ENCODE peak calls at places on chromosomes 3 and 15, in nine cellular contexts. One of them, this sample, is unnamed.

GRCh38 chr3:126495786-126496185 is 20.1 kb upstream of the ZXDC start:
- DNase-seq in AG04449: no peak
- DNase-seq in lower leg skin: no peak
- DNase-seq in psoas muscle: no peak
- DNase-seq in tibial nerve: no peak
- DNase-seq in fibroblast of lung: no peak
- DNase-seq in heart right ventricle: no peak
- DNase-seq in pancreas: no peak
- DNase-seq in bronchial epithelial cell: no peak
- DNase-seq in this sample: no peak

GRCh38 chr3:96833301-96833700 is 18.9 kb downstream of the EPHA6 start:
- DNase-seq in pancreas: no peak
- DNase-seq in tibial nerve: no peak
- DNase-seq in psoas muscle: no peak
- DNase-seq in AG04449: no peak
- DNase-seq in bronchial epithelial cell: no peak
- DNase-seq in heart right ventricle: no peak
- DNase-seq in lower leg skin: no peak
- DNase-seq in fibroblast of lung: no peak
- DNase-seq in this sample: no peak

GRCh38 chr3:79820089-79820488 is 52.3 kb upstream of the ROBO1 start:
- DNase-seq in heart right ventricle: no peak
- DNase-seq in fibroblast of lung: no peak
- DNase-seq in tibial nerve: no peak
- DNase-seq in lower leg skin: no peak
- DNase-seq in psoas muscle: no peak
- DNase-seq in bronchial epithelial cell: no peak
- DNase-seq in AG04449: no peak
- DNase-seq in pancreas: no peak
- DNase-seq in this sample: no peak

GRCh38 chr15:71747128-71748083 is 62.9 kb upstream of the NR2E3 start:
- DNase-seq in tibial nerve: no peak
- DNase-seq in fibroblast of lung: peak
- DNase-seq in lower leg skin: no peak
- DNase-seq in psoas muscle: no peak
- DNase-seq in heart right ventricle: no peak
- DNase-seq in pancreas: no peak
- DNase-seq in bronchial epithelial cell: peak
- DNase-seq in AG04449: no peak
- DNase-seq in this sample: peak

GRCh38 chr3:43537206-43537605 is 84.6 kb downstream of the ANO10 start:
- DNase-seq in bronchial epithelial cell: no peak
- DNase-seq in lower leg skin: no peak
- DNase-seq in tibial nerve: no peak
- DNase-seq in AG04449: no peak
- DNase-seq in fibroblast of lung: no peak
- DNase-seq in pancreas: no peak
- DNase-seq in psoas muscle: no peak
- DNase-seq in heart right ventricle: no peak
- DNase-seq in this sample: no peak

GRCh38 chr3:110296885-110297284 is 774.7 kb upstream of the NECTIN3 start:
- DNase-seq in tibial nerve: no peak
- DNase-seq in fibroblast of lung: peak
- DNase-seq in bronchial epithelial cell: no peak
- DNase-seq in AG04449: no peak
- DNase-seq in pancreas: no peak
- DNase-seq in psoas muscle: no peak
- DNase-seq in lower leg skin: no peak
- DNase-seq in heart right ventricle: no peak
- DNase-seq in this sample: no peak

GRCh38 chr15:38072007-38072506 is 137.6 kb downstream of the TMCO5A start:
- DNase-seq in AG04449: no peak
- DNase-seq in fibroblast of lung: no peak
- DNase-seq in pancreas: no peak
- DNase-seq in psoas muscle: no peak
- DNase-seq in heart right ventricle: no peak
- DNase-seq in bronchial epithelial cell: no peak
- DNase-seq in lower leg skin: no peak
- DNase-seq in tibial nerve: no peak
- DNase-seq in this sample: no peak

GRCh38 chr3:30456263-30456662 is 150.1 kb upstream of the TGFBR2 start:
- DNase-seq in psoas muscle: no peak
- DNase-seq in pancreas: no peak
- DNase-seq in lower leg skin: no peak
- DNase-seq in bronchial epithelial cell: no peak
- DNase-seq in heart right ventricle: no peak
- DNase-seq in tibial nerve: no peak
- DNase-seq in fibroblast of lung: no peak
- DNase-seq in AG04449: no peak
- DNase-seq in this sample: no peak

GRCh38 chr15:77821188-77821958 is 188.7 kb upstream of the LINGO1 start:
- DNase-seq in AG04449: no peak
- DNase-seq in tibial nerve: peak
- DNase-seq in fibroblast of lung: peak
- DNase-seq in heart right ventricle: peak
- DNase-seq in psoas muscle: no peak
- DNase-seq in pancreas: peak
- DNase-seq in bronchial epithelial cell: peak
- DNase-seq in lower leg skin: no peak
- DNase-seq in this sample: no peak

GRCh38 chr3:33360136-33360825 is 79.9 kb downstream of the UBP1 start:
- DNase-seq in AG04449: peak
- DNase-seq in lower leg skin: no peak
- DNase-seq in psoas muscle: no peak
- DNase-seq in fibroblast of lung: peak
- DNase-seq in bronchial epithelial cell: peak
- DNase-seq in heart right ventricle: no peak
- DNase-seq in pancreas: no peak
- DNase-seq in tibial nerve: no peak
- DNase-seq in this sample: peak

GRCh38 chr15:91853501-91853967 is at the start of gene SLCO3A1:
- DNase-seq in bronchial epithelial cell: no peak
- DNase-seq in pancreas: peak
- DNase-seq in AG04449: no peak
- DNase-seq in tibial nerve: peak
- DNase-seq in lower leg skin: peak
- DNase-seq in fibroblast of lung: peak
- DNase-seq in psoas muscle: peak
- DNase-seq in heart right ventricle: peak
- DNase-seq in this sample: no peak

DNA sequence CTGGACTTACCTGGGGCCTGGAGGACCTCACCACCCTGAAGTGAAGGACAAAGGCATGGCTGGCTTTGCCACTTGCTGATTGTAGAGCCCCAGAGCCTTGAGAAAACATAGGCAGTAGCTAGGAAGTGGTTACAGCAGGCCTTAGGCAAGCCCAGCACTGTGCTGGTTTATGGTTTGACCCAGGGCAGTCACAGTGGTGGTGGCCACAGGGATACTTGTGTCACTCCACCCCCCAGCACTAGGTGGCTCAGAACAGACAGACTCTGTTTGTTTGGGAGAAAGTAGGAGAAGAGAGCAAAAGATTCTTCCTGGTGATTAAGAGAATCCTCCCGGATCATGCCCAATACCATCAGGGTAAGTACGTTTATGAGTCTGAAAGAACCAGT is 13.2 kb upstream of the COL8A1 start:
- DNase-seq in lower leg skin: no peak
- DNase-seq in heart right ventricle: no peak
- DNase-seq in AG04449: no peak
- DNase-seq in psoas muscle: no peak
- DNase-seq in pancreas: no peak
- DNase-seq in fibroblast of lung: no peak
- DNase-seq in tibial nerve: no peak
- DNase-seq in bronchial epithelial cell: no peak
- DNase-seq in this sample: no peak
- TF ChIP-seq CTCF in lower leg skin: no peak
- TF ChIP-seq CTCF in heart right ventricle: no peak
- TF ChIP-seq CTCF in AG04449: no peak
- TF ChIP-seq CTCF in psoas muscle: no peak
- TF ChIP-seq CTCF in pancreas: no peak
- TF ChIP-seq CTCF in fibroblast of lung: no peak
- TF ChIP-seq CTCF in tibial nerve: no peak
- TF ChIP-seq CTCF in bronchial epithelial cell: no peak
- TF ChIP-seq CTCF in this sample: no peak

GRCh38 chr15:89669309-89669865 is 9.8 kb downstream of the PLIN1 start:
- DNase-seq in pancreas: no peak
- DNase-seq in lower leg skin: peak
- DNase-seq in AG04449: no peak
- DNase-seq in heart right ventricle: no peak
- DNase-seq in psoas muscle: no peak
- DNase-seq in bronchial epithelial cell: no peak
- DNase-seq in fibroblast of lung: no peak
- DNase-seq in tibial nerve: no peak
- DNase-seq in this sample: no peak

GRCh38 chr15:89668174-89668573 is 11.0 kb downstream of the PLIN1 start:
- DNase-seq in tibial nerve: no peak
- DNase-seq in lower leg skin: no peak
- DNase-seq in AG04449: no peak
- DNase-seq in fibroblast of lung: no peak
- DNase-seq in bronchial epithelial cell: no peak
- DNase-seq in psoas muscle: no peak
- DNase-seq in pancreas: no peak
- DNase-seq in heart right ventricle: no peak
- DNase-seq in this sample: no peak

GRCh38 chr15:89666858-89667705 is 11.8 kb upstream of the KIF7 start:
- DNase-seq in bronchial epithelial cell: no peak
- DNase-seq in lower leg skin: peak
- DNase-seq in AG04449: no peak
- DNase-seq in tibial nerve: no peak
- DNase-seq in psoas muscle: no peak
- DNase-seq in fibroblast of lung: no peak
- DNase-seq in pancreas: no peak
- DNase-seq in heart right ventricle: no peak
- DNase-seq in this sample: no peak

GRCh38 chr15:89666147-89666857 is 11.0 kb upstream of the KIF7 start:
- DNase-seq in pancreas: no peak
- DNase-seq in bronchial epithelial cell: no peak
- DNase-seq in psoas muscle: no peak
- DNase-seq in heart right ventricle: no peak
- DNase-seq in fibroblast of lung: no peak
- DNase-seq in AG04449: no peak
- DNase-seq in tibial nerve: no peak
- DNase-seq in lower leg skin: peak
- DNase-seq in this sample: no peak

GRCh38 chr15:89667706-89667960 is 11.5 kb downstream of the PLIN1 start:
- DNase-seq in AG04449: no peak
- DNase-seq in lower leg skin: peak
- DNase-seq in tibial nerve: no peak
- DNase-seq in psoas muscle: no peak
- DNase-seq in pancreas: no peak
- DNase-seq in fibroblast of lung: no peak
- DNase-seq in heart right ventricle: no peak
- DNase-seq in bronchial epithelial cell: no peak
- DNase-seq in this sample: no peak
- H3K4me3 ChIP-seq in AG04449: no peak
- H3K4me3 ChIP-seq in lower leg skin: no peak
- H3K4me3 ChIP-seq in tibial nerve: no peak
- H3K4me3 ChIP-seq in psoas muscle: no peak
- H3K4me3 ChIP-seq in pancreas: no peak
- H3K4me3 ChIP-seq in fibroblast of lung: no peak
- H3K4me3 ChIP-seq in heart right ventricle: no peak
- H3K4me3 ChIP-seq in bronchial epithelial cell: no peak
- H3K4me3 ChIP-seq in this sample: no peak

GRCh38 chr3:193305356-193305755 is 64.3 kb downstream of the PLAAT1 start:
- DNase-seq in fibroblast of lung: no peak
- DNase-seq in AG04449: no peak
- DNase-seq in psoas muscle: no peak
- DNase-seq in tibial nerve: no peak
- DNase-seq in pancreas: no peak
- DNase-seq in lower leg skin: no peak
- DNase-seq in bronchial epithelial cell: no peak
- DNase-seq in heart right ventricle: no peak
- DNase-seq in this sample: no peak
- TF ChIP-seq CTCF in fibroblast of lung: no peak
- TF ChIP-seq CTCF in AG04449: no peak
- TF ChIP-seq CTCF in psoas muscle: no peak
- TF ChIP-seq CTCF in tibial nerve: no peak
- TF ChIP-seq CTCF in pancreas: no peak
- TF ChIP-seq CTCF in lower leg skin: no peak
- TF ChIP-seq CTCF in bronchial epithelial cell: no peak
- TF ChIP-seq CTCF in heart right ventricle: no peak
- TF ChIP-seq CTCF in this sample: no peak

GRCh38 chr15:68230157-68231100 is 901 bp upstream of the CLN6 start:
- DNase-seq in pancreas: no peak
- DNase-seq in lower leg skin: peak
- DNase-seq in AG04449: no peak
- DNase-seq in psoas muscle: no peak
- DNase-seq in heart right ventricle: no peak
- DNase-seq in tibial nerve: no peak
- DNase-seq in bronchial epithelial cell: no peak
- DNase-seq in fibroblast of lung: no peak
- DNase-seq in this sample: no peak
- H3K4me3 ChIP-seq in pancreas: peak
- H3K4me3 ChIP-seq in lower leg skin: peak
- H3K4me3 ChIP-seq in AG04449: peak
- H3K4me3 ChIP-seq in psoas muscle: peak
- H3K4me3 ChIP-seq in heart right ventricle: peak
- H3K4me3 ChIP-seq in tibial nerve: peak
- H3K4me3 ChIP-seq in bronchial epithelial cell: peak
- H3K4me3 ChIP-seq in fibroblast of lung: peak
- H3K4me3 ChIP-seq in this sample: peak

GRCh38 chr3:124785966-124786365 is 55.7 kb downstream of the UMPS start:
- DNase-seq in lower leg skin: no peak
- DNase-seq in bronchial epithelial cell: no peak
- DNase-seq in fibroblast of lung: no peak
- DNase-seq in AG04449: no peak
- DNase-seq in heart right ventricle: no peak
- DNase-seq in pancreas: no peak
- DNase-seq in tibial nerve: no peak
- DNase-seq in psoas muscle: no peak
- DNase-seq in this sample: no peak

GRCh38 chr3:124784686-124785382 is 54.6 kb downstream of the UMPS start:
- DNase-seq in psoas muscle: peak
- DNase-seq in tibial nerve: no peak
- DNase-seq in bronchial epithelial cell: no peak
- DNase-seq in AG04449: no peak
- DNase-seq in lower leg skin: no peak
- DNase-seq in heart right ventricle: peak
- DNase-seq in pancreas: no peak
- DNase-seq in fibroblast of lung: no peak
- DNase-seq in this sample: no peak

GRCh38 chr3:124788254-124788745 is 58.0 kb downstream of the UMPS start:
- DNase-seq in tibial nerve: no peak
- DNase-seq in bronchial epithelial cell: no peak
- DNase-seq in pancreas: no peak
- DNase-seq in AG04449: no peak
- DNase-seq in fibroblast of lung: no peak
- DNase-seq in psoas muscle: no peak
- DNase-seq in heart right ventricle: no peak
- DNase-seq in lower leg skin: no peak
- DNase-seq in this sample: no peak

GRCh38 chr3:124787490-124788195 is 57.4 kb downstream of the UMPS start:
- DNase-seq in tibial nerve: no peak
- DNase-seq in lower leg skin: no peak
- DNase-seq in psoas muscle: no peak
- DNase-seq in bronchial epithelial cell: no peak
- DNase-seq in fibroblast of lung: peak
- DNase-seq in AG04449: no peak
- DNase-seq in pancreas: no peak
- DNase-seq in heart right ventricle: no peak
- DNase-seq in this sample: no peak

GRCh38 chr3:124786491-124787241 is 56.4 kb downstream of the UMPS start:
- DNase-seq in bronchial epithelial cell: peak
- DNase-seq in tibial nerve: no peak
- DNase-seq in psoas muscle: no peak
- DNase-seq in AG04449: no peak
- DNase-seq in lower leg skin: no peak
- DNase-seq in heart right ventricle: no peak
- DNase-seq in fibroblast of lung: peak
- DNase-seq in pancreas: no peak
- DNase-seq in this sample: peak
- TF ChIP-seq CTCF in bronchial epithelial cell: no peak
- TF ChIP-seq CTCF in tibial nerve: no peak
- TF ChIP-seq CTCF in psoas muscle: peak
- TF ChIP-seq CTCF in AG04449: no peak
- TF ChIP-seq CTCF in lower leg skin: no peak
- TF ChIP-seq CTCF in heart right ventricle: peak
- TF ChIP-seq CTCF in fibroblast of lung: peak
- TF ChIP-seq CTCF in pancreas: no peak
- TF ChIP-seq CTCF in this sample: peak

This sample was measured in LNCaP clone FGC.